ENCODE peak calls at places on chromosomes 16 and 17, in nine cellular contexts. P, M, X, B, D, G, O, E and R are unnamed samples.

GRCh38 chr17:31495049-31495885 is 103.8 kb downstream of the RAB11FIP4 start:
- DNase-seq in P (no peak), M (peak), X (no peak), B (no peak), D (no peak), G (peak), O (no peak), E (no peak), R (no peak)

GRCh38 chr17:31997005-31997404 is 10.2 kb upstream of the LRRC37B start:
- DNase-seq in P (no peak), M (no peak), X (no peak), B (no peak), D (no peak), G (no peak), O (no peak), E (no peak), R (no peak)

GRCh38 chr17:28177351-28177750 is 134.9 kb downstream of the NLK start:
- DNase-seq in P (no peak), M (no peak), X (no peak), B (no peak), D (no peak), G (no peak), O (no peak), E (no peak), R (no peak)

GRCh38 chr16:58644765-58645487 is 15.3 kb upstream of the CNOT1 start:
- DNase-seq in P (no peak), M (no peak), X (no peak), B (no peak), D (no peak), G (no peak), O (no peak), E (no peak), R (no peak)

GRCh38 chr16:26569793-26570192 is 496.9 kb upstream of the C16orf82 start:
- DNase-seq in P (no peak), M (no peak), X (peak), B (peak), D (no peak), G (no peak), O (peak), E (no peak), R (peak)

GRCh38 chr16:22383827-22384226 is 9.4 kb upstream of the CDR2 start:
- DNase-seq in P (no peak), M (no peak), X (no peak), B (no peak), D (no peak), G (no peak), O (no peak), E (no peak), R (no peak)

GRCh38 chr16:379183-379960 is 2.4 kb downstream of the PGAP6 start:
- DNase-seq in P (no peak), M (peak), X (peak), B (no peak), D (no peak), G (peak), O (no peak), E (no peak), R (peak)

GRCh38 chr17:28967240-28968135 is 16.2 kb upstream of the PHF12 start:
- DNase-seq in P (no peak), M (no peak), X (no peak), B (no peak), D (no peak), G (peak), O (no peak), E (no peak), R (no peak)

GRCh38 chr16:11742041-11742535 is 569 bp downstream of the TXNDC11 start:
- DNase-seq in P (no peak), M (peak), X (peak), B (peak), D (no peak), G (peak), O (peak), E (peak), R (no peak)

GRCh38 chr16:82651921-82652601 is 25.3 kb downstream of the CDH13 start:
- DNase-seq in P (no peak), M (no peak), X (no peak), B (peak), D (peak), G (no peak), O (peak), E (no peak), R (peak)

GRCh38 chr17:50175035-50175788 is 9.4 kb downstream of the SGCA start:
- DNase-seq in P (no peak), M (no peak), X (no peak), B (no peak), D (no peak), G (peak), O (no peak), E (no peak), R (no peak)

GRCh38 chr17:33049781-33050414 is 58.3 kb downstream of the SPACA3 start:
- DNase-seq in P (no peak), M (peak), X (peak), B (peak), D (peak), G (no peak), O (peak), E (peak), R (peak)

DNA sequence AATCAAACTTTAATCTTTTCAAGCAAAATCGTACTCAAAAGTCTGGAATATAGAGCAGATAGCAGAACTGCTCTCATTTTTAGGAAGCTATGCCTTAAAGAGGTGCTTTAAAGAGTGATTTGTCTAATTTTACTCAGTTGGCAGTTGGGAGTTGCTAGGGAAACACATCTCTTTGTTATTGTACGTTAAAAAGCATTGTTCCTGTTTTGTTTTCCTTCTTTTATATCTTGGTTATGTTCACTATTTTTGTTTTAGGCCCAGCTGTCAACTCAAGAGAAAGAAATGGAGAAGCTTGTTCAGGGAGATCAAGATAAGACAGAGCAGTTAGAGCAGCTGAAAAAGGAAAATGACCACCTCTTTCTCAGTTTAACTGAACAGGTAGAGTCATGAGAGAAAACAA is 21.4 kb downstream of the CALCOCO2 start:
- DNase-seq in P (no peak), M (no peak), X (no peak), B (no peak), D (no peak), G (no peak), O (no peak), E (no peak), R (no peak)
- TF ChIP-seq CTCF in P (no peak), M (no peak), X (no peak), B (no peak), D (no peak), G (no peak), O (no peak), E (no peak), R (no peak)

DNA sequence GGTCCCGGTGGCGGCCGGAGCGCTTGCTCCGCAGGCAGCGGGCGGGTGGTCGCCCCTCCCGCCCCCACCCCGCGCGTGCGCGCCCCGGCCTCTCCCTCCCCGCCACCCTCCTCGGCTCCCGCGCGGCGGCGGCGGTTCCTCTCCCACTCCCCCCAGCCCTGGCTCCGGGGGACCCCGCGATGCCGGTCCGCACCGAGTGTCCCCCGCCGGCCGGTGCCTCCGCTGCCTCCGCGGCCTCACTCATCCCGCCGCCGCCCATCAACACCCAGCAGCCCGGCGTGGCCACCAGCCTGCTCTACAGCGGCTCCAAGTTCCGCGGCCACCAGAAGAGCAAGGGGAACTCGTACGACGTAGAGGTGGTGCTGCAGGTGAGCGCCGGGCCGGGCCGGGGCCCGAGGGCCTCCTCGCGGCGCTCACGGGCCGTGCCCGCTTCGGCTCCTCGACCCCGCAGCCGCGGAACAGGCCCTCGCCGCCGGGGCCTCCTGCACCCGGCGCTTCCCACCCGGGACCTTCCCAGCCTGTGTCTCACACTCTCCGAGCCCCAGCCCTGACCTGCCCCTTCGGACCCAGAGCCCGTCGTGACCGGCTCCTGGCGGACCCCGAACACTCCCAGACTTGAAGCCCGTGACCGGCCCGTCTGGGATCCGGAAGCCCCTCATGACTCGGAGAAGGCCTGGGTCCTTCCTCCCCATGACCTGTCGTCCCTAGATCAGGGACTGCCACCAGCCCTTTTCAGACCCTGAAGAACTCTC is 503 bp downstream of the GID4 start:
- DNase-seq in P (no peak), M (peak), X (peak), B (peak), D (peak), G (peak), O (peak), E (peak), R (peak)
- TF ChIP-seq CTCF in P (no peak), M (no peak), X (no peak), B (no peak), D (no peak), G (no peak), O (no peak), E (no peak), R (no peak)

GRCh38 chr17:81285894-81286293 is 9.2 kb downstream of the SLC38A10 start:
- DNase-seq in P (no peak), M (no peak), X (no peak), B (no peak), D (no peak), G (no peak), O (no peak), E (no peak), R (no peak)

GRCh38 chr17:81280571-81280970 is 14.5 kb downstream of the SLC38A10 start:
- DNase-seq in P (no peak), M (no peak), X (no peak), B (no peak), D (no peak), G (no peak), O (no peak), E (no peak), R (no peak)

GRCh38 chr17:81282141-81282540 is 13.0 kb downstream of the SLC38A10 start:
- DNase-seq in P (no peak), M (no peak), X (no peak), B (no peak), D (no peak), G (peak), O (no peak), E (no peak), R (no peak)

GRCh38 chr17:81285179-81285878 is 9.8 kb downstream of the SLC38A10 start:
- DNase-seq in P (no peak), M (peak), X (no peak), B (peak), D (peak), G (peak), O (peak), E (peak), R (no peak)

DNA sequence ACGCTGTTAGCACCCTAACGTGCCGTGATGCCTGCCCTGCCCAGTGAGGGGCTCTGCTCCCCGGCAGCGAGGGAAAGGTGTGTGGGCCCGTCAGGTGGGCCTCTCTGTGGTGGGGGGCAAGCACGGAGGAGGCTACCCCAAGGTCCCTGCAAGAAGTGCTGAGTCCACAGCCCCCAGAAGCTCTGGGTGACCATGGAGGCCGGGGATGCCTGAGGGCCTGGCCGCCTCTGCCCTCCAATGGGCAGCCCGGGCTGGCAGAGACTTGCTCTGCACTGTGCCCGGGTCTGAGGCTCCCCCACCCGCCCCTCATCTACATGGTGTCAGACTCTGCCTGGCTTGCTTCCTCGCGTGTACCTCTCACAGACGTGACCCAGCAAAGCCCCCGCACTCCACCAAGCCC is 12.2 kb downstream of the SLC38A10 start:
- DNase-seq in P (no peak), M (no peak), X (no peak), B (no peak), D (no peak), G (no peak), O (no peak), E (no peak), R (no peak)
- TF ChIP-seq CTCF in P (no peak), M (no peak), X (no peak), B (no peak), D (no peak), G (no peak), O (no peak), E (no peak), R (no peak)

DNA sequence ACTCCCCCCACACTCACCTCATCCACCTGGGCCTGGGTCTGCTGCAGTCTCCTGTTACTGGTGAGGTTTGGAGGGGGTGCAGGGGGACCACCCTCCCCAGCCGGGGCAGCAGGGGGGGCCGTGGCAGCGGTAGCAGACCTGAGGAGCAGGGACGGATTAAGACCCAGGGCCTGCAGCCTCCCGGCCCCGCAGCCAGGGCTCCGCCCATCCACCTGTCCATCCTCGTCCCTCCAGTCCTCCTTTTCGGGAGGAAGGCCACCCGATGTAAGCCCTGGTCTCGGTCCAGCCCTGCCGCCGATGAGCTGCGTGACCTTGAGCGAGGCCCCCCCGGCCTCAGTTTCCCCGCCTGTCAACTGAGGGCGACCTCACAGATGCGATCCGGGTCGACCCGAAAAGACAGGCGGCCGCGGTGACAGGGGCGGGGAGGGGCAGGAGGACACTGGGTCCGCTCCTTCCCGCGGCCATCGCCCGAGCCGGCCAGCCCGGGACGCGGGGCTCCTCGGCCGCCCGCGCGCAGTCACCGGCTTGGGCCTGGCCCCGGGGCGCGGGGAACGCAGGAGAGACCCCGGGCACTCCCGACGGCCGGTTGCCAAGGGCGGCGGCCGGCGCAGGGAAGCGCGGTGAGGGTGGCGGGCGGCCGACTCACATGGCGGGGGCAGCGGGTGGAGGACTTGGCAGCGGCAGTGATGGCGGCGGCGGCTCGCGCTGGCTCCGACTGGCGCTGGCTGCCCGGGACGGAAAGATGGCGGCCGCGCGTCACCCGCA is at the start of gene VAMP2:
- DNase-seq in P (no peak), M (peak), X (peak), B (peak), D (peak), G (peak), O (peak), E (peak), R (peak)
- TF ChIP-seq CTCF in P (no peak), M (no peak), X (no peak), B (no peak), D (no peak), G (no peak), O (no peak), E (peak), R (no peak)

DNA sequence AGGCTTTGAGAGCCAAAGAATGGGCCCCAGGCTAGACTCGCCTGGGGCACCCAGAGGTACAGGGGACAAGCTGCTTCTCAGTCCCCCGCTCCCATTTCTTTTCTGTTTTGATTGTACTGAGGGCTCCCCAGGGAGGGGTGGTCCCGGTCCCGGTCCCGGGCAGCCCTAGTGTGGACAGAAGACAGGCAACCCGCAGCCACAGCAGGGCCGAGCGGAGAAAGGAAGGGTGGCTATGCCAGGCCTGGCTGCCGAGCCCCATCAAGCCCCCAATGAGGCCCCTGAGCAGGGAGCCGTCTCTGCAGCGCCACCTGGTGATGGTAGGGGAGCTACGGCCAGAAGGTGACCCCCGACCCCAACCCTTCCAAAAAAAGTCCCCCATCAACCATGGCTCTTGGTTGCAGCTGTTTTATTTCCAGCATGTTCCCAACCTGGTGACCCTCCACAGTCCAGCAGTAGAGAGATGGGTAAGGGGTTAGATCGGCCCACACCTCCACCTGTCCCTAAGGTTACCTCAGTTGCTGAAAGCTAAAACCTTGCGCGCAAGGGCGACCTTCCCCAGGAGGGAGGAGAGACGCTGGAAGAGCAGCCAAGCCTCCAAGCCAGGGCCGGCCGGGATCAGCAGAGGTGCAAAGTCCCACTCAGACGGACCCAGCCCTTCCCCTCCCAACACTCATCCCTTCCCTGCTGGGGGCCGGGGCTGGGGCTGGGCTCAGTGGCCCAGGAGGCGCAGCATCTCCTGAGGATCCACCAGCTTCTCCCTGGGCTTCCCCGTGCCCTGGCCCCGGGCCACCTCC is 2.6 kb upstream of the GRIN2C start:
- DNase-seq in P (no peak), M (peak), X (peak), B (peak), D (peak), G (no peak), O (peak), E (peak), R (peak)
- TF ChIP-seq CTCF in P (peak), M (peak), X (peak), B (peak), D (peak), G (peak), O (peak), E (peak), R (peak)

DNA sequence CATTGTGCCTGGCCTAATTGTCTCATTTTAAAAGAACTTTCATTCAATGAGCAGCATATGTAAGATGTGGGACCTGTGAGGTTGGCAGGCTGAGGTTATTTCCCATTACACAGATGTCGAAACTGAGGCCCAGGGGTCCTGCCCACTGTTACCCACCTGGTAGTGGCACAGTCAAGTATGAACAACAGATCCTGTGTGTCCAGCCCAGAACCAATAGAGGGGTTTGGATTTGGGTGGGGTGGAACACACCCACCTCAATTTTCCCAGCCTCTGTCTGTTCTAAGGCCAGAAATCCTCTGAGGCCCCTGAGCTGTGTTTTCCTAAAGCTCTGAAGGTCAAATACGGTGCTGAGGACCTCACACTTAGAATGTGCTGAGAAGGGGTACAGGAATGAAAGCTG is 179.5 kb downstream of the XYLT1 start:
- DNase-seq in P (no peak), M (no peak), X (no peak), B (no peak), D (no peak), G (no peak), O (no peak), E (no peak), R (no peak)
- TF ChIP-seq CTCF in P (no peak), M (no peak), X (no peak), B (no peak), D (no peak), G (no peak), O (no peak), E (no peak), R (no peak)

DNA sequence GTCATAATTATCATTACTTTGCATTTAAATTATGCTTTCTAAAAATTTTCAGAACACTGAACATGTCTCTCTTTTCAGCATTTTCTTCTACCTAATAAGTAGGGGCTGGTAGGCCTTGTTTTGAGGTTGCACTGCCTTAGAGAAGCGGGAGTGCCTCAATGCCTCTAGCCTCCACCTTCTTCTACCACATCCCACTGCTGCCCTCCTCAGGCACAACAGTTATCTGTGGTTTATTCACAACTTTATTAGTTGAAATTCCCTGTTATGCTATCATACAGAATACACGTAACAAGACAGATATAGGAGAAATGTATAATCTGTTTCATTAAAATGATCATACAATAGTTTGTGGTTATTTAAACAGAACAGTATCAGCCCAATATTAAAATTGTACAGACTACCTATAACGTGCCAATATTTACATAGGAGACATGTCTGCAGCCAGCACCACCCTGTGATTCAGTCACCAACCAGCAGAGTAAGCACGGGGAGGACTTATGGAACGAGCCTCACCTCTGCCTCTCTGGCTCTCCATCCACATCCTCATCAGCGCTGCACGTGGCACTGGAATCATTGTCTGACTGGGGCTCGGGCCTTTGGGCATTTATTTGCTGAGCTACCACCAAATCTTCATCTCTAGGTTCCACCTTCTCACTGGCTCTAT is 101.2 kb downstream of the TTC19 start:
- DNase-seq in P (no peak), M (no peak), X (no peak), B (no peak), D (peak), G (no peak), O (no peak), E (no peak), R (no peak)
- TF ChIP-seq CTCF in P (no peak), M (no peak), X (no peak), B (no peak), D (peak), G (no peak), O (no peak), E (no peak), R (no peak)